ENCODE peak calls at places on chromosomes 11 and 22, in eight cellular contexts. W is fibroblast of lung, I is left ventricle myocardium inferior, B is cardiac fibroblast, Y is endothelial cell, V is A549, L is WTC11, S is mucosa of descending colon. P is an unnamed sample.

GRCh38 chr11:121497176-121497995 is 44.6 kb upstream of the SORL1-AS1 start:
- DNase-seq in W (no peak), I (no peak), B (no peak), Y (no peak), V (no peak), L (no peak), S (peak; percentile 31), P (no peak)

GRCh38 chr11:83361831-83362230 is 75.7 kb upstream of the CCDC90B start:
- DNase-seq in W (no peak), I (no peak), B (no peak), Y (no peak), V (no peak), L (no peak), S (no peak), P (no peak)

GRCh38 chr22:27329471-27329870 is 472.1 kb downstream of the MN1 start:
- DNase-seq in W (no peak), I (no peak), B (no peak), Y (no peak), V (no peak), L (no peak), S (no peak), P (no peak)

GRCh38 chr11:33915521-33915920 is 23.6 kb upstream of the LMO2 start:
- DNase-seq in W (no peak), I (no peak), B (no peak), Y (no peak), V (no peak), L (no peak), S (no peak), P (no peak)

GRCh38 chr11:69003866-69004311 is 9.2 kb downstream of the MRGPRF start:
- DNase-seq in W (no peak), I (no peak), B (no peak), Y (no peak), V (no peak), L (no peak), S (no peak), P (no peak)

GRCh38 chr11:7604331-7604973 is 68.8 kb downstream of the CYB5R2 start:
- DNase-seq in W (no peak), I (no peak), B (peak; percentile 16), Y (no peak), V (no peak), L (no peak), S (peak; percentile 64), P (no peak)

GRCh38 chr11:134554106-134554505 is 142.1 kb upstream of the B3GAT1 start:
- DNase-seq in W (no peak), I (no peak), B (no peak), Y (no peak), V (no peak), L (no peak), S (no peak), P (no peak)

GRCh38 chr11:119727523-119728081 is 1.4 kb downstream of the NECTIN1 start:
- DNase-seq in W (no peak), I (peak; percentile 26), B (peak; percentile 10), Y (peak; percentile 37), V (peak; percentile 51), L (peak; percentile 47), S (peak; percentile 63), P (no peak)

GRCh38 chr11:116037851-116038250 is 533.6 kb upstream of the CADM1 start:
- DNase-seq in W (no peak), I (no peak), B (no peak), Y (no peak), V (no peak), L (no peak), S (no peak), P (no peak)

GRCh38 chr11:60924906-60925684 is 835 bp downstream of the TMEM132A start:
- DNase-seq in W (no peak), I (no peak), B (no peak), Y (peak; percentile 22), V (no peak), L (no peak), S (no peak), P (peak; percentile 47)

GRCh38 chr22:27987557-27987956 is 68.5 kb upstream of the PITPNB start:
- DNase-seq in W (peak; percentile 85), I (no peak), B (peak; percentile 72), Y (no peak), V (no peak), L (no peak), S (no peak), P (no peak)

GRCh38 chr22:24420977-24421343 is 6.4 kb upstream of the ADORA2A start:
- DNase-seq in W (no peak), I (no peak), B (no peak), Y (no peak), V (no peak), L (no peak), S (no peak), P (no peak)

GRCh38 chr22:24422078-24422665 is 5.2 kb upstream of the ADORA2A start:
- DNase-seq in W (no peak), I (no peak), B (no peak), Y (no peak), V (no peak), L (no peak), S (no peak), P (no peak)

GRCh38 chr22:24420072-24420976 is 7.1 kb upstream of the ADORA2A start:
- DNase-seq in W (no peak), I (no peak), B (no peak), Y (peak; percentile 80), V (no peak), L (no peak), S (no peak), P (no peak)

GRCh38 chr22:24419480-24419860 is 7.9 kb upstream of the ADORA2A start:
- DNase-seq in W (no peak), I (no peak), B (no peak), Y (no peak), V (no peak), L (no peak), S (no peak), P (no peak)

DNA sequence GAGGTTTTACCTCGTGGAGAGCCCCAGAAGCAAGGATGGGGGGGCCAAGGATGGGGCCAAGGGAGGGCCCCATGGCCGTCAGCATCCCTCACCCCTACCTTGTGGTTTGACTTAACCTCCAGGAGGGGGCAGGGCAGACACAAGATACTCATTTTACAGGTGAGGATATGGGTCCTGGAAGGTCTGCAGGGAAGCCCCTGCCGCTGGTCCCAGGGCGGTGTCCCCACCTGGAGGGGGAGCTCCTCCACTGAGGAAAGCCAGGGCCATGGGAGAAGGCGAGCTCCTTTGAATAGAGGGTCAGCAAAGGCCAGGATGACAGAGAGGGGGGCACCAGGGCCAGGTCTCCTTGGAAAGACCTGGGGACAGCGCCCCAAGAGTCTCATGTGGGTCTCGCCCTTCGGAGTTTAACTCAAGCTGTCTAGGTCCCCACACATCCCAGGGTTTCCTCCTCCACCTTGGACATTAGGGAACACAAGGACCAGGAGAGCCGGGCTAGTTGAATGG is 5.9 kb upstream of the ADORA2A start:
- DNase-seq in W (no peak), I (no peak), B (no peak), Y (no peak), V (peak; percentile 35), L (peak; percentile 86), S (no peak), P (no peak)
- TF ChIP-seq CTCF in W (no peak), I (no peak), B (no peak), Y (peak; percentile 47), V (peak; percentile 15), L (peak; percentile 33), S (no peak), P (peak; percentile 24)

GRCh38 chr11:16880184-16880583 is 134.0 kb downstream of the PLEKHA7 start:
- DNase-seq in W (no peak), I (no peak), B (no peak), Y (no peak), V (no peak), L (no peak), S (no peak), P (no peak)

GRCh38 chr11:16879690-16880089 is 134.5 kb downstream of the PLEKHA7 start:
- DNase-seq in W (no peak), I (no peak), B (no peak), Y (no peak), V (no peak), L (no peak), S (no peak), P (no peak)

GRCh38 chr11:16883179-16883578 is 131.0 kb downstream of the PLEKHA7 start:
- DNase-seq in W (no peak), I (peak; percentile 28), B (no peak), Y (no peak), V (no peak), L (no peak), S (peak; percentile 29), P (no peak)

GRCh38 chr11:16881766-16882165 is 132.4 kb downstream of the PLEKHA7 start:
- DNase-seq in W (no peak), I (no peak), B (no peak), Y (no peak), V (no peak), L (no peak), S (no peak), P (no peak)

GRCh38 chr11:16881074-16881709 is 133.0 kb downstream of the PLEKHA7 start:
- DNase-seq in W (peak; percentile 39), I (peak; percentile 65), B (peak; percentile 67), Y (no peak), V (no peak), L (peak; percentile 22), S (no peak), P (no peak)
- TF ChIP-seq CTCF in W (peak; percentile 45), I (peak; percentile 65), B (peak; percentile 40), Y (no peak), V (no peak), L (no peak), S (no peak), P (no peak)

GRCh38 chr11:122879785-122880184 is 2.8 kb upstream of the JHY start:
- DNase-seq in W (no peak), I (no peak), B (no peak), Y (peak; percentile 20), V (no peak), L (no peak), S (no peak), P (no peak)
- TF ChIP-seq CTCF in W (no peak), I (no peak), B (no peak), Y (no peak), V (no peak), L (no peak), S (no peak), P (no peak)

GRCh38 chr11:127071606-127072005 is 71.0 kb upstream of the KIRREL3 start:
- DNase-seq in W (no peak), I (no peak), B (no peak), Y (no peak), V (no peak), L (no peak), S (no peak), P (no peak)

GRCh38 chr11:127070808-127071207 is 70.2 kb upstream of the KIRREL3 start:
- DNase-seq in W (no peak), I (no peak), B (no peak), Y (no peak), V (no peak), L (no peak), S (no peak), P (no peak)

GRCh38 chr11:127073621-127074020 is 73.1 kb upstream of the KIRREL3 start:
- DNase-seq in W (no peak), I (no peak), B (no peak), Y (no peak), V (no peak), L (no peak), S (no peak), P (no peak)

DNA sequence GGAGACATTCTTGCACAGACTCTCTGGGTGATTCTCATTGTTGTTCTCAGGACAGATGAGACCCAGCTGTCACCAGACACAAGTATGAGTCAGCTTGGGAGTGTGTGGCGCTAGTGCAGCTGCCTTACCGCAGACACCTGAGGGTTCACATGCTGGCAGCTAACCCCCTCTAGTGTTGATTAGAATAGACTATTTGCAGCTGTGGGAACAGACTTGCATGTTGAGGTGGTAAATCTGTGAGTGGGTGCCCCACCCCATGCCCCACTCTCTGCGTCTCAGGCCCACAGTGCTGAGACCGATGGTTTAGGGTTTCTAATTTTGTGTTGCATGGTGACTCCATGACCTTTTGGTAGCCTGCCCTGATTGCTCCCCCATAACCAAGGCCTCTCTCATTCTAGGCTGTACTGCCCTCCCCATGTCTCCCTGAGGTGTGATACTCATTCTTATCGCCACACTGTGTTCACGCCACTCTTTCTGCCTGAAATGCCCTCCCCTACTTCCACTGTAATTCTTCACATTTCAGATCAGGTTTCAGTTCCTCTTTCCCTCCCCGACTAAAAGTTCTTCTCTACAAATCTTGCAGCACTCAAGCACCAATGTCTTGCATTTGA is 73.7 kb upstream of the KIRREL3 start:
- DNase-seq in W (peak; percentile 6), I (no peak), B (peak; percentile 7), Y (peak; percentile 31), V (peak; percentile 45), L (peak; percentile 36), S (peak; percentile 60), P (no peak)
- TF ChIP-seq CTCF in W (no peak), I (no peak), B (peak; percentile 24), Y (no peak), V (peak; percentile 64), L (no peak), S (no peak), P (peak; percentile 9)